ENCODE peak calls at places on chromosomes 1 and 21, in five cellular contexts. M is stomach, H is heart left ventricle, B is right cardiac atrium, R is pancreas. G is an unnamed sample.

GRCh38 chr1:151529781-151530180 is 10.3 kb upstream of the TUFT1 start:
- DNase-seq in H (no peak), M (no peak), R (peak; percentile 18), B (no peak), G (no peak)

GRCh38 chr1:25932321-25932720 is 26.1 kb upstream of the STMN1 start:
- DNase-seq in B (no peak), H (no peak), M (no peak), R (no peak), G (no peak)

GRCh38 chr21:31252091-31252490 is 92.0 kb downstream of the TIAM1 start:
- DNase-seq in H (no peak), B (no peak), M (no peak), R (no peak), G (no peak)

GRCh38 chr1:68218485-68218884 is 13.8 kb downstream of the WLS start:
- DNase-seq in M (peak; percentile 64), H (peak; percentile 33), B (no peak), R (no peak), G (no peak)

GRCh38 chr1:47189844-47190562 is at the start of gene PDZK1IP1:
- DNase-seq in H (peak; percentile 79), M (peak; percentile 96), R (peak; percentile 92), B (peak; percentile 95), G (peak; percentile 88)

GRCh38 chr1:52659356-52659755 is 26.4 kb downstream of the SHISAL2A start:
- DNase-seq in R (no peak), H (no peak), M (no peak), B (no peak), G (no peak)

GRCh38 chr1:192108143-192108542 is 50.1 kb upstream of the RGS18 start:
- DNase-seq in H (no peak), B (no peak), M (no peak), R (no peak), G (peak; percentile 38)

GRCh38 chr1:31699341-31699891 is 4.4 kb downstream of the COL16A1 start:
- DNase-seq in R (no peak), B (peak; percentile 61), H (no peak), M (no peak), G (no peak)

GRCh38 chr1:160419838-160420169 is 19.4 kb downstream of the VANGL2 start:
- DNase-seq in R (no peak), B (no peak), H (no peak), M (no peak), G (no peak)

DNA sequence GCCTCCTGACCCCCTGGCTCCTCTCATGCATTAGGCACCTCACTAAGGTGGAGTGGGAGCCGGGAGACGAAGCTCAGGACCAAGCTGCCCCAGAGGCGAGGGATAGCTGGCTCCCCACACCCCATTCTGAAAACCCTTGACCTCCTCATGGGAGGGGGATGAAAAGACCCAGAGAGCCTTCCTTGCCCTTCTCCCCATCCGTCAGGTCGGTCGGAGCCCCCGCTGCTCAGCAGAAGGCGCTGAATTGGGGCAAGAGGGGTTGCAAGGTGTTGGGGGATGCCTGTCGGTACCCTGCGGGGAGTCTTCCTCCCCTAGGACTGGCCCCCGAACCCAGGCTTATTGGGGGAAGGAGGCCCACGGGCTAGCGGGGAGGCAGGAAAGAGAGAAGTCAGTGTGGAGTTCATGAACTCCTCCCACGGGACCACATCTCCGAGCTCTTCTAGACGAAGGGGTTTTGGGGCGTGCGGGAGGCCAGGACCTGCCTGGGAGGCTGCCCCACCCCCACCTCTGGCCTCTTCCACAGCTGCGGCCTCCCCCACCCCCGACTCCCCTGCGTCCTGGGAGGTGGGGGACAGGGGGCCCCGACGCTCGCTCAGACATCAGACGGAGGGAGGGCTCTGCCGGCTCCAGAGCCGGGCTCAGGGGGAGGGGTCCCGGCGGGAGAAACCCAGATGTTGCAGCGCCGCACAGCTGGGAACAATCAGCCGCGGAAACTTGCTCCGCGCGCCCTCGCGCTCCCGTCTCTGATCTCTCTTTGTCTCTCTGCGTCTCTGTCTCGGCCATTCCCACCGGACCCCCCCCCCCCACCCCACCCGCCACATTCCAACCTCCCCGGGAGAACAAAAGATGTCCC is 719 bp downstream of the MFAP2 start:
- DNase-seq in B (peak; percentile 72), R (peak; percentile 58), M (no peak), H (peak; percentile 57), G (no peak)
- H3K27ac ChIP-seq in B (no peak overlapping the region), R (peak overlapping the region; percentile 8), M (peak overlapping the region; percentile 72), H (peak overlapping the region; percentile 74), G (no peak overlapping the region)

GRCh38 chr1:247193958-247194357 is 22.1 kb upstream of the ZNF124 start:
- DNase-seq in R (no peak), B (no peak), M (no peak), H (no peak), G (no peak)
- H3K9me3 ChIP-seq in R (no peaks in the 10 kb centered on the region), B (no peaks in the 10 kb centered on the region), M (peaks cover 17% of the 10 kb centered on the region), H (peaks cover 68% of the 10 kb centered on the region), G (peaks cover 3% of the 10 kb centered on the region)

GRCh38 chr1:211581521-211581920 is 2.6 kb upstream of the SLC30A1 start:
- DNase-seq in M (no peak), R (no peak), B (peak; percentile 71), H (no peak), G (peak; percentile 75)
- H3K27ac ChIP-seq in M (peak overlapping the region; percentile 97), R (no peak overlapping the region), B (no peak overlapping the region), H (peak overlapping the region; percentile 66), G (no peak overlapping the region)

GRCh38 chr21:45583831-45584509 is 41.7 kb upstream of the SLC19A1 start:
- DNase-seq in M (peak; percentile 2), H (no peak), B (no peak), R (no peak), G (no peak)
- H3K9me3 ChIP-seq in M (peaks cover 39% of the 10 kb centered on the region), H (peaks cover 30% of the 10 kb centered on the region), B (peaks cover 6% of the 10 kb centered on the region), R (no peaks in the 10 kb centered on the region), G (peaks cover 2% of the 10 kb centered on the region)

DNA sequence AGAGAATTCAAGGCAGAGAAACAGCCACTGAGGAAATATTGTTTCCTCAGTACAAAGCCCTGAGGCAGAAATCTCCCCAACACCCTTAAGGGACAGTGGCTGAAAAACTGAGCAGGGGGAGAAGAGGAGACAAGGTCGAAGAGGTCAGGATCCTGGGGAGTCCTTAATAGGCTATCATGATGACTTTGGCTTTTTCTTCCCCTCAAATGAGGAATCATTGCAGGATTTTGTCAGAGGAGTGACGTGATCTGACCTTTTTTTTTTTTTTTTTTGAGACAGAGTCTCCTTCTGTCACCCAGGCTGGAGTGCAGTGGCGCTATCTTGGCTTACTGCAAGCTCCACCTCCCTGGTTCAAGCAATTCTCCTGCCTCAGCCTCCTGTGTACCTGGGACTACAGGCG is 10.2 kb downstream of the MAP7D1 start:
- DNase-seq in B (no peak), H (no peak), M (no peak), R (no peak), G (no peak)
- H3K27ac ChIP-seq in B (peak overlapping the region; percentile 86), H (peak overlapping the region; percentile 99), M (no peak overlapping the region), R (no peak overlapping the region), G (peak overlapping the region; percentile 75)

GRCh38 chr1:248268178-248268577 is 9.6 kb downstream of the OR2T33 start:
- DNase-seq in R (no peak), H (no peak), M (no peak), B (no peak), G (no peak)
- H3K9me3 ChIP-seq in R (no peaks in the 10 kb centered on the region), H (no peaks in the 10 kb centered on the region), M (no peaks in the 10 kb centered on the region), B (no peaks in the 10 kb centered on the region), G (peaks cover 5% of the 10 kb centered on the region)

DNA sequence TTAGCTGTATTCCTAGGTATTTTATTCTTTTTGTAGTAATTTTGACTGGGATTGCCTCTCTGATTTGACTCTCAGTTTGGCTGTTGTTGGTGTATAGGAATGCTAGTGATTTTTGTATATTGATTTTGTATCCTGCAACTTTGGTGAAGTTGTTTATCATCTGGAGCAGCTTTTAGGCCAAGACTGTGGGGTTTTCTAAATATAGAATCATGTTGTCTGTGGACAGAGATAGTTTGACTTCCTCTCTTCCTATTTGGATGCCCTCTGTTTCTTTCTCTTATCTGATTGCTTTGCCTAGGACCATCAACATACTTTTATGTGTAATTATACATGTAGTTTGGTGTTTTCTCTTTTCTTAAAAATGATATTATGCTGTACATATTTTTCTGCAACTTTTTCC is 27.2 kb downstream of the CD46 start:
- DNase-seq in H (no peak), B (no peak), M (no peak), R (no peak), G (no peak)
- H3K27ac ChIP-seq in H (no peak overlapping the region), B (no peak overlapping the region), M (no peak overlapping the region), R (no peak overlapping the region), G (no peak overlapping the region)